ENCODE peak calls at places on chromosomes 13 and 19, in six cellular contexts. M, U, E, W, Q and Z are unnamed samples.

GRCh38 chr13:28349901-28350654 is 144.8 kb downstream of the FLT1 start:
- DNase-seq in M (no peak), U (no peak), E (no peak), W (no peak), Q (no peak), Z (no peak)

GRCh38 chr13:71274923-71275593 is 591.9 kb downstream of the DACH1 start:
- DNase-seq in M (no peak), U (no peak), E (no peak), W (no peak), Q (no peak), Z (no peak)

GRCh38 chr19:50660083-50660366 is 10.8 kb downstream of the C19orf81 start:
- DNase-seq in M (no peak), U (no peak), E (no peak), W (no peak), Q (no peak), Z (no peak)

GRCh38 chr13:100789481-100789880 is 114.9 kb upstream of the TMTC4 start:
- DNase-seq in M (peak; percentile 28), U (no peak), E (no peak), W (no peak), Q (no peak), Z (no peak)

GRCh38 chr19:47315125-47315821 is 5.6 kb downstream of the C5AR1 start:
- DNase-seq in M (peak; percentile 44), U (no peak), E (peak; percentile 87), W (peak; percentile 44), Q (peak; percentile 81), Z (peak; percentile 88)

GRCh38 chr19:27752530-27753184 is 1460.3 kb downstream of the UQCRFS1 start:
- DNase-seq in M (peak; percentile 10), U (no peak), E (no peak), W (no peak), Q (peak; percentile 18), Z (peak; percentile 13)

GRCh38 chr19:46251415-46251814 is 21.9 kb downstream of the IGFL1 start:
- DNase-seq in M (no peak), U (no peak), E (no peak), W (no peak), Q (no peak), Z (no peak)

GRCh38 chr13:47594833-47595232 is 406.2 kb downstream of the SUCLA2 start:
- DNase-seq in M (no peak), U (no peak), E (no peak), W (no peak), Q (no peak), Z (no peak)

GRCh38 chr19:1811472-1811894 is 593 bp downstream of the ATP8B3 start:
- DNase-seq in M (peak; percentile 83), U (peak; percentile 92), E (peak; percentile 90), W (peak; percentile 82), Q (peak; percentile 86), Z (peak; percentile 89)

GRCh38 chr13:76822691-76823267 is 63.4 kb downstream of the KCTD12 start:
- DNase-seq in M (no peak), U (no peak), E (no peak), W (no peak), Q (no peak), Z (no peak)

GRCh38 chr13:47413112-47413511 is 516.3 kb upstream of the HTR2A start:
- DNase-seq in M (no peak), U (no peak), E (no peak), W (no peak), Q (no peak), Z (no peak)

GRCh38 chr19:49327878-49328544 is 3.0 kb upstream of the SLC6A16 start:
- DNase-seq in M (no peak), U (no peak), E (peak; percentile 19), W (no peak), Q (no peak), Z (no peak)

GRCh38 chr13:112182831-112183543 is 116.0 kb downstream of the SOX1 start:
- DNase-seq in M (no peak), U (no peak), E (no peak), W (no peak), Q (no peak), Z (peak; percentile 75)

GRCh38 chr13:104171132-104171531 is 1104.9 kb upstream of the SLC10A2 start:
- DNase-seq in M (no peak), U (no peak), E (no peak), W (no peak), Q (no peak), Z (no peak)

GRCh38 chr19:4423727-4424126 is 21.3 kb downstream of the CHAF1A start:
- DNase-seq in M (no peak), U (no peak), E (no peak), W (no peak), Q (no peak), Z (no peak)

DNA sequence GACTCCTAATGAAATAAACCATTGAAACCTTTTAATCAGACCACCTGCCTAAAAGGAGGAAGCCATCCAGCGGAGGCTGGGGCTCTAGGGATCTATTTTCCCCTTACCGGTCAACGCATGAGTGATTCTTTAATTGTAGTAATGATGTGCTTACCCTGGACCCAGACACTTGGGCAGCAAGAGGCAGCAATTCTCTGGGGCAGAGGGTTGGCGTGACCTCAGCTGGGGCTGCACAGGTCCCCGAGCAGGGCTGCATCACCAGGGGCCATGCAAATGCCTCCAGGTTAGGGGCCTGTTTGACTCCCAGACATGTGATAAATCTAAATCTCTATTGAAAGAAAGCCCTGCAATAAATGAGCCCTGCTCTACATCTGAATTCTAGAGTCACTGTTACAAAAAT is 194.2 kb upstream of the TSHZ3 start:
- DNase-seq in M (no peak), U (no peak), E (no peak), W (no peak), Q (no peak), Z (no peak)
- TF ChIP-seq POLR2AphosphoS5 in M (no peak), U (no peak), E (no peak), W (no peak), Q (no peak), Z (no peak)

DNA sequence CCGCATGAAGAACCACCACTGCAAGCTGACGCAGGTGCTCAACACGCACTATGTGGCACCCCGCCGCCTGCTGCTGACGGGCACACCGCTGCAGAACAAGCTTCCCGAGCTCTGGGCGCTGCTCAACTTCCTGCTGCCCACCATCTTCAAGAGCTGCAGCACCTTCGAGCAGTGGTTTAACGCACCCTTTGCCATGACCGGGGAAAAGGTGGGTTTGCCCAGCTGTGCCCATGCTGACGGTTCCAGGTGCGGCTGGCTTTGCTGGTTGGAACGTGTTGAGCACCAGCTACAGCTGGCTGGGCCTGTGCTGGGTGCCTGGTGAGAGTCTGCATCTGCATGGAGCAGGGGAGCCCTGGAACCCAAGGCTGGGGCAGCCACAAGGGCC is 60.9 kb downstream of the SMARCA4 start:
- DNase-seq in M (no peak), U (no peak), E (no peak), W (no peak), Q (no peak), Z (no peak)
- H3K36me3 ChIP-seq in M (peaks cover 100% of the 10 kb centered on the region), U (no peaks in the 10 kb centered on the region), E (peaks cover 69% of the 10 kb centered on the region), W (peaks cover 38% of the 10 kb centered on the region), Q (peaks cover 84% of the 10 kb centered on the region), Z (peaks cover 99% of the 10 kb centered on the region)

GRCh38 chr19:55858401-55858800 is 22.1 kb downstream of the NLRP4 start:
- DNase-seq in M (no peak), U (no peak), E (no peak), W (no peak), Q (no peak), Z (no peak)
- H3K27me3 ChIP-seq in M (no peaks in the 10 kb centered on the region), U (no peaks in the 10 kb centered on the region), E (no peaks in the 10 kb centered on the region), W (no peaks in the 10 kb centered on the region), Q (no peaks in the 10 kb centered on the region), Z (no peaks in the 10 kb centered on the region)

GRCh38 chr19:13832096-13832495 is 36.9 kb downstream of the ZSWIM4 start:
- DNase-seq in M (no peak), U (no peak), E (no peak), W (no peak), Q (peak; percentile 58), Z (no peak)

GRCh38 chr19:13831560-13832056 is 36.4 kb downstream of the ZSWIM4 start:
- DNase-seq in M (no peak), U (no peak), E (no peak), W (no peak), Q (peak; percentile 66), Z (no peak)

GRCh38 chr19:13835791-13836723 is 40.8 kb downstream of the ZSWIM4 start:
- DNase-seq in M (no peak), U (no peak), E (no peak), W (no peak), Q (no peak), Z (no peak)

GRCh38 chr19:13834308-13834790 is 39.1 kb downstream of the ZSWIM4 start:
- DNase-seq in M (no peak), U (no peak), E (no peak), W (no peak), Q (peak; percentile 61), Z (no peak)

GRCh38 chr19:13833330-13834265 is 38.4 kb downstream of the ZSWIM4 start:
- DNase-seq in M (peak; percentile 95), U (peak; percentile 99), E (no peak), W (peak; percentile 97), Q (peak; percentile 99), Z (peak; percentile 98)
- TF ChIP-seq POLR2AphosphoS5 in M (peak; percentile 88), U (peak; percentile 60), E (peak; percentile 95), W (peak; percentile 83), Q (peak; percentile 60), Z (no peak)

GRCh38 chr13:23946900-23947299 is 49.6 kb upstream of the C1QTNF9B start:
- DNase-seq in M (no peak), U (no peak), E (no peak), W (no peak), Q (no peak), Z (no peak)
- H3K36me3 ChIP-seq in M (no peaks in the 10 kb centered on the region), U (no peaks in the 10 kb centered on the region), E (no peaks in the 10 kb centered on the region), W (no peaks in the 10 kb centered on the region), Q (no peaks in the 10 kb centered on the region), Z (no peaks in the 10 kb centered on the region)